ENCODE peak calls at places on chromosome 19, in six cellular contexts. O, I, Z, N, A and X are unnamed samples.

GRCh38 chr19:7191946-7192691 is 102.1 kb downstream of the INSR start:
- DNase-seq in N (no peak), Z (peak; percentile 49), A (no peak), O (no peak), I (no peak), X (no peak)

GRCh38 chr19:54458648-54459281 is 4.8 kb downstream of the LENG9 start:
- DNase-seq in O (no peak), Z (no peak), I (no peak), A (no peak), N (no peak), X (no peak)

GRCh38 chr19:55676384-55676783 is 1.4 kb downstream of the EPN1 start:
- DNase-seq in O (no peak), N (no peak), A (no peak), Z (no peak), I (no peak), X (no peak)

GRCh38 chr19:31349160-31349881 is at the start of gene TSHZ3:
- DNase-seq in Z (no peak), N (peak; percentile 81), A (peak; percentile 50), O (no peak), I (peak; percentile 67), X (peak; percentile 82)

GRCh38 chr19:56403261-56403660 is 871 bp upstream of the ZNF583 start:
- DNase-seq in A (no peak), Z (no peak), O (no peak), I (no peak), N (no peak), X (no peak)

GRCh38 chr19:17751103-17751911 is at the start of gene FCHO1:
- DNase-seq in I (peak; percentile 58), A (no peak), N (no peak), Z (peak; percentile 86), O (no peak), X (no peak)

GRCh38 chr19:28736528-28736927 is 476.4 kb downstream of the UQCRFS1 start:
- DNase-seq in I (no peak), O (no peak), A (no peak), N (no peak), Z (no peak), X (no peak)

GRCh38 chr19:41327076-41327475 is 17.1 kb downstream of the CCDC97 start:
- DNase-seq in Z (no peak), A (no peak), N (no peak), I (no peak), O (no peak), X (no peak)

GRCh38 chr19:52343548-52343947 is 7.5 kb downstream of the ZNF610 start:
- DNase-seq in N (peak; percentile 85), Z (peak; percentile 41), A (no peak), O (peak; percentile 23), I (peak; percentile 25), X (peak; percentile 83)

GRCh38 chr19:40223135-40223822 is 3.2 kb downstream of the CCNP start:
- DNase-seq in N (peak; percentile 98), A (no peak), O (no peak), I (peak; percentile 76), Z (peak; percentile 37), X (peak; percentile 93)

GRCh38 chr19:4692275-4693077 is 22.3 kb upstream of the MYDGF start:
- DNase-seq in A (no peak), I (no peak), Z (no peak), O (no peak), N (no peak), X (no peak)

GRCh38 chr19:3585301-3586123 is at the start of gene GIPC3:
- DNase-seq in Z (no peak), A (no peak), N (no peak), O (no peak), I (no peak), X (peak; percentile 44)

GRCh38 chr19:19654441-19654840 is 9.0 kb downstream of the ATP13A1 start:
- DNase-seq in N (no peak), A (no peak), O (no peak), I (no peak), Z (no peak), X (no peak)

GRCh38 chr19:32339988-32340874 is 5.2 kb upstream of the ZNF507 start:
- DNase-seq in A (peak; percentile 18), O (no peak), N (peak; percentile 71), I (peak; percentile 66), Z (peak; percentile 37), X (peak; percentile 70)

GRCh38 chr19:43674630-43674982 is 4.6 kb upstream of the PLAUR start:
- DNase-seq in A (no peak), O (no peak), Z (no peak), I (no peak), N (no peak), X (no peak)

GRCh38 chr19:35005256-35005977 is 5.3 kb downstream of the GRAMD1A start:
- DNase-seq in Z (no peak), N (no peak), O (no peak), I (no peak), A (no peak), X (no peak)

GRCh38 chr19:38204096-38204495 is 19.9 kb downstream of the DPF1 start:
- DNase-seq in A (no peak), O (no peak), I (no peak), N (no peak), Z (no peak), X (no peak)

GRCh38 chr19:18397242-18398202 is at the start of gene LRRC25:
- DNase-seq in N (peak; percentile 79), O (no peak), Z (no peak), A (no peak), I (no peak), X (peak; percentile 89)

GRCh38 chr19:18526316-18526715 is 4.4 kb upstream of the ELL start:
- DNase-seq in I (no peak), Z (no peak), N (no peak), O (peak; percentile 26), A (no peak), X (no peak)

GRCh38 chr19:50322234-50322633 is 6.9 kb downstream of the KCNC3 start:
- DNase-seq in O (no peak), N (no peak), A (no peak), Z (no peak), I (no peak), X (no peak)

GRCh38 chr19:37979547-37980082 is 72.6 kb downstream of the SIPA1L3 start:
- DNase-seq in O (no peak), A (no peak), N (no peak), I (peak; percentile 42), Z (no peak), X (no peak)

GRCh38 chr19:43541920-43542650 is 9.1 kb downstream of the ZNF575 start:
- DNase-seq in I (no peak), N (no peak), A (no peak), Z (no peak), O (no peak), X (no peak)

GRCh38 chr19:32404939-32405430 is 585 bp upstream of the DPY19L3 start:
- DNase-seq in O (no peak), A (no peak), Z (peak; percentile 26), N (no peak), I (peak; percentile 61), X (peak; percentile 42)

GRCh38 chr19:41904118-41904870 is 21.3 kb downstream of the ARHGEF1 start:
- DNase-seq in Z (no peak), A (no peak), O (no peak), N (no peak), I (peak; percentile 93), X (no peak)

GRCh38 chr19:7346488-7346971 is 2.2 kb upstream of the ARHGEF18 start:
- DNase-seq in Z (no peak), A (no peak), I (no peak), O (no peak), N (no peak), X (no peak)

GRCh38 chr19:2552859-2553258 is 76.9 kb downstream of the GADD45B start:
- DNase-seq in O (no peak), A (no peak), Z (peak; percentile 56), N (no peak), I (no peak), X (no peak)

GRCh38 chr19:50465986-50466771 is 10.1 kb upstream of the EMC10 start:
- DNase-seq in N (peak; percentile 89), Z (no peak), O (peak; percentile 42), I (peak; percentile 72), A (no peak), X (peak; percentile 82)

GRCh38 chr19:48999481-49000325 is 6.0 kb downstream of the RUVBL2 start:
- DNase-seq in A (peak; percentile 23), Z (peak; percentile 61), N (peak; percentile 90), I (peak; percentile 66), O (no peak), X (peak; percentile 89)

GRCh38 chr19:5838437-5839311 is 828 bp downstream of the FUT6 start:
- DNase-seq in I (peak; percentile 85), Z (no peak), N (no peak), A (no peak), O (no peak), X (no peak)

GRCh38 chr19:5880604-5881078 is 10.3 kb upstream of the FUT5 start:
- DNase-seq in Z (no peak), N (no peak), O (no peak), I (peak; percentile 44), A (no peak), X (peak; percentile 29)

GRCh38 chr19:5262721-5263120 is 77.9 kb downstream of the PTPRS start:
- DNase-seq in N (no peak), I (no peak), Z (no peak), O (no peak), A (no peak), X (no peak)

GRCh38 chr19:18672606-18673337 is 10.7 kb upstream of the CRTC1 start:
- DNase-seq in O (no peak), I (no peak), A (no peak), N (peak; percentile 63), Z (no peak), X (no peak)

GRCh38 chr19:55546822-55547614 is 1.7 kb upstream of the SBK3 start:
- DNase-seq in I (peak; percentile 46), N (no peak), A (no peak), Z (no peak), O (no peak), X (no peak)

GRCh38 chr19:7914598-7915045 is at the start of gene TGFBR3L:
- DNase-seq in N (no peak), I (no peak), Z (no peak), O (no peak), A (no peak), X (no peak)

GRCh38 chr19:12090807-12091206 is 26.3 kb downstream of the ZNF844 start:
- DNase-seq in Z (peak; percentile 60), O (no peak), A (no peak), I (peak; percentile 73), N (peak; percentile 58), X (peak; percentile 75)

GRCh38 chr19:10517361-10517759 is at the start of gene S1PR5:
- DNase-seq in N (peak; percentile 75), I (no peak), O (no peak), A (no peak), Z (no peak), X (peak; percentile 54)

GRCh38 chr19:17125052-17125727 is 49.6 kb downstream of the MYO9B start:
- DNase-seq in A (no peak), Z (no peak), I (no peak), N (no peak), O (no peak), X (no peak)

GRCh38 chr19:43634516-43634876 is 5.2 kb downstream of the CADM4 start:
- DNase-seq in N (peak; percentile 46), A (no peak), Z (no peak), I (no peak), O (no peak), X (no peak)

GRCh38 chr19:16846901-16847300 is 17.7 kb downstream of the SIN3B start:
- DNase-seq in A (no peak), O (no peak), N (no peak), I (no peak), Z (no peak), X (no peak)

GRCh38 chr19:5091576-5092215 is 122.8 kb downstream of the KDM4B start:
- DNase-seq in I (no peak), Z (no peak), A (no peak), N (no peak), O (no peak), X (no peak)